ENCODE peak calls at places on chromosome 6, in ten cellular contexts. T is small intestine; O is CD8-positive, alpha-beta T cell; N is tibial artery; B is H9; G is mesendoderm; Y is kidney; I is Caco-2; C is Peyer's patch; A is right cardiac atrium. Q is an unnamed sample.

GRCh38 chr6:19024737-19025136 is 637.6 kb downstream of the RNF144B start:
- DNase-seq in T (peak; percentile 57), O (no peak), N (no peak), B (peak; percentile 61), G (peak; percentile 83), Y (no peak), I (peak; percentile 36), C (no peak), A (no peak), Q (no peak)

GRCh38 chr6:150622941-150623874 is 23.5 kb downstream of the PLEKHG1 start:
- DNase-seq in T (no peak), O (no peak), N (no peak), B (no peak), G (no peak), Y (no peak), I (no peak), C (no peak), A (no peak), Q (peak; percentile 24)

GRCh38 chr6:26571592-26572296 is 25.0 kb upstream of the ABT1 start:
- DNase-seq in T (peak; percentile 85), O (peak; percentile 42), N (peak; percentile 52), B (peak; percentile 83), G (peak; percentile 97), Y (no peak), I (peak; percentile 73), C (peak; percentile 55), A (peak; percentile 60), Q (peak; percentile 74)

GRCh38 chr6:24273471-24273870 is 84.4 kb downstream of the DCDC2 start:
- DNase-seq in T (no peak), O (no peak), N (no peak), B (no peak), G (no peak), Y (no peak), I (no peak), C (no peak), A (no peak), Q (no peak)

GRCh38 chr6:134609862-134610261 is 291.9 kb upstream of the SGK1 start:
- DNase-seq in T (no peak), O (no peak), N (no peak), B (no peak), G (no peak), Y (no peak), I (no peak), C (no peak), A (no peak), Q (no peak)

GRCh38 chr6:128491643-128492206 is 28.7 kb downstream of the PTPRK start:
- DNase-seq in T (peak; percentile 59), O (no peak), N (no peak), B (no peak), G (peak; percentile 60), Y (no peak), I (no peak), C (no peak), A (no peak), Q (no peak)

GRCh38 chr6:56890066-56890465 is 64.8 kb upstream of the BEND6 start:
- DNase-seq in T (no peak), O (no peak), N (no peak), B (no peak), G (no peak), Y (no peak), I (no peak), C (no peak), A (no peak), Q (no peak)

GRCh38 chr6:21694168-21694567 is 100.6 kb downstream of the SOX4 start:
- DNase-seq in T (no peak), O (no peak), N (no peak), B (no peak), G (no peak), Y (no peak), I (no peak), C (no peak), A (no peak), Q (no peak)

GRCh38 chr6:111030008-111031006 is 48.5 kb downstream of the RPF2 start:
- DNase-seq in T (peak; percentile 16), O (no peak), N (no peak), B (no peak), G (no peak), Y (no peak), I (peak; percentile 42), C (no peak), A (peak; percentile 75), Q (no peak)

GRCh38 chr6:122995930-122996796 is at the start of gene CLVS2:
- DNase-seq in T (no peak), O (no peak), N (no peak), B (peak; percentile 78), G (peak; percentile 85), Y (peak; percentile 68), I (no peak), C (no peak), A (peak; percentile 40), Q (no peak)

GRCh38 chr6:169445227-169445626 is 191.6 kb upstream of the THBS2 start:
- DNase-seq in T (no peak), O (no peak), N (no peak), B (no peak), G (peak; percentile 8), Y (no peak), I (no peak), C (no peak), A (no peak), Q (no peak)

GRCh38 chr6:113082691-113083090 is 735.6 kb downstream of the RFPL4B start:
- DNase-seq in T (no peak), O (no peak), N (no peak), B (no peak), G (peak; percentile 4), Y (no peak), I (no peak), C (no peak), A (no peak), Q (no peak)

DNA sequence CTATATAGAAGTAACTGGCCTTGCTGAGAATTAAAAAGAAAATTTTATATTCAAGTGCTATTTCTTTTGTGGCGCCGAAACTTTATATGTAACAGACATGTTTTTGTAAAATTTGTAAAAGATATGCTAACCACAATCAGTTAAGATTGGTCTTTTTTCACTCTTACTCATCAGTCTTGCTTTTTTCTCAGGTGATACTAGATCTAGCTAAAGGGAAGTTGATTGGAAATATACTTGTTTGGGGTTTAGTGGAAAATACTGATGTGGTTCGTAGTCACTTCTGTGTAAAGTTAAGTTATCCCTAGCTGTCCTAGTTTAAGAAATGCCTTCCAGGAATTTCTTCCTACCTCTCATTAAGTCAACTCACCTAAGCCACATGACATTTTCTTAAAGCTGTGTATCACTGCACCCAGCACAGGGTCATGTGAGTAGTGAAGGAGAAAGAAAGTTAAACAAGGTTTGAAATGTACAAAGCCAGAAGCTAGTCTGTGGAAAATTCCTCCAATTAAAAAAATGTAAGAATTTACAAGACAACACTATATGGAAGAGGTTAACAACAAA is 16.3 kb downstream of the RTN4IP1 start:
- DNase-seq in T (no peak), O (no peak), N (no peak), B (no peak), G (no peak), Y (no peak), I (no peak), C (no peak), A (no peak), Q (no peak)
- H3K4me1 ChIP-seq in T (no peaks in the 10 kb centered on the region), O (no peaks in the 10 kb centered on the region), N (no peaks in the 10 kb centered on the region), B (peaks cover 13% of the 10 kb centered on the region), G (peaks cover 2% of the 10 kb centered on the region), Y (no peaks in the 10 kb centered on the region), I (peaks cover 9% of the 10 kb centered on the region), C (no peaks in the 10 kb centered on the region), A (no peaks in the 10 kb centered on the region), Q (no peaks in the 10 kb centered on the region)

DNA sequence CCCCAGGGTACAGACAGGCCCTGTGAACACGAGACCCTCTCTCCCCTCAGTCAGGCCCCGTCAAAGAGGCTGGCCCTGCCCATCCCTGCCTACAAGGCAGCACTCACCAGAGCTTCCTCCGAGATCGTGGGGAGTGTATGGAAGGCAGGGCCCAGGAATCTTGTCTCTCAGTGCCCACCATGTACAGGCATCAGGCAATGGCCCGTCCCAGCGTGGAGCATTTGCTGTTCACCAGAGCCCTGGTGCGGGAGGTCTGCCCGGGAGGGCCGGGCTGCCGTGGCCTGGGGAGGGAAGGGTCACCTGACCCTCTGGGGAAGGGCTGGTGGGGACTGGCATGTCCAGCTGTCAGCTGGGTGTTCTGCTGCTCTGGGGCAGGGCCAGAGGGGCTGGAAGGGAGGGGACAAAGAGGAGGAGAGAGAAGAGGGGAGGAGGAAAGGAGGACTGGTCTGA is at the start of gene IP6K3:
- DNase-seq in T (no peak), O (no peak), N (no peak), B (no peak), G (no peak), Y (no peak), I (no peak), C (no peak), A (peak; percentile 83), Q (no peak)
- H3K4me1 ChIP-seq in T (no peaks in the 10 kb centered on the region), O (no peaks in the 10 kb centered on the region), N (peaks cover 10% of the 10 kb centered on the region), B (peaks cover 8% of the 10 kb centered on the region), G (peaks cover 8% of the 10 kb centered on the region), Y (peaks cover 18% of the 10 kb centered on the region), I (peaks cover 27% of the 10 kb centered on the region), C (no peaks in the 10 kb centered on the region), A (no peaks in the 10 kb centered on the region), Q (no peaks in the 10 kb centered on the region)

GRCh38 chr6:108564178-108564577 is 3.5 kb downstream of the FOXO3 start:
- DNase-seq in T (no peak), O (no peak), N (no peak), B (no peak), G (no peak), Y (no peak), I (no peak), C (no peak), A (no peak), Q (no peak)

GRCh38 chr6:108565893-108566292 is 5.2 kb downstream of the FOXO3 start:
- DNase-seq in T (peak; percentile 79), O (no peak), N (peak; percentile 77), B (no peak), G (no peak), Y (no peak), I (no peak), C (no peak), A (no peak), Q (no peak)

GRCh38 chr6:108568101-108568500 is 7.4 kb downstream of the FOXO3 start:
- DNase-seq in T (no peak), O (no peak), N (no peak), B (no peak), G (no peak), Y (no peak), I (no peak), C (no peak), A (no peak), Q (no peak)

GRCh38 chr6:108565091-108565766 is 4.5 kb downstream of the FOXO3 start:
- DNase-seq in T (peak; percentile 55), O (no peak), N (no peak), B (no peak), G (no peak), Y (no peak), I (no peak), C (no peak), A (no peak), Q (no peak)

DNA sequence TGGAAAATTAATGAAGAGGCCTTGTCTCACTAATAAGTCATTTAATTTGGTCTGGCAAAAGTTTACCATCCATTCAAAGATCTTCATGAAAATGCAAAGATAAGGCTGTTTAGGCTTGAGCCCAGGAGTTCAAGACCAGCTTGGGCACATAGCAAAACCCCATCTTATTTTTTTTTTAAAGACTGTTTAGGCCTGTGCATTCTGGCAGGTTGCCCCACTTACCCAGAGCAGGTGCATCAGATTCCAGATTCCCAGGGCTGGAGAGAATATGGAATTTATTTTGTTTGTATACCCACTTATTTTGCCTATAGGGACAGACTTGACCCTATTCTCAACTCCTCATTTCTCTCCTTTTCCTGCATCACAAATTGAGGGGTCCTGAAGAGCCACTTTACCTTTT is 5.7 kb downstream of the FOXO3 start:
- DNase-seq in T (no peak), O (no peak), N (no peak), B (no peak), G (no peak), Y (no peak), I (no peak), C (no peak), A (no peak), Q (no peak)
- H3K4me1 ChIP-seq in T (peaks cover 5% of the 10 kb centered on the region), O (peaks cover 44% of the 10 kb centered on the region), N (peaks cover 64% of the 10 kb centered on the region), B (no peaks in the 10 kb centered on the region), G (peaks cover 4% of the 10 kb centered on the region), Y (peaks cover 18% of the 10 kb centered on the region), I (peaks cover 12% of the 10 kb centered on the region), C (peaks cover 14% of the 10 kb centered on the region), A (peaks cover 16% of the 10 kb centered on the region), Q (peaks cover 32% of the 10 kb centered on the region)

GRCh38 chr6:37531026-37531425 is 31.3 kb upstream of the CCDC167 start:
- DNase-seq in T (no peak), O (no peak), N (no peak), B (no peak), G (no peak), Y (no peak), I (no peak), C (no peak), A (no peak), Q (no peak)
- H3K4me1 ChIP-seq in T (no peaks in the 10 kb centered on the region), O (peaks cover 7% of the 10 kb centered on the region), N (peaks cover 8% of the 10 kb centered on the region), B (no peaks in the 10 kb centered on the region), G (no peaks in the 10 kb centered on the region), Y (peaks cover 2% of the 10 kb centered on the region), I (no peaks in the 10 kb centered on the region), C (peaks cover 6% of the 10 kb centered on the region), A (peaks cover 3% of the 10 kb centered on the region), Q (no peaks in the 10 kb centered on the region)

Q was measured in naive thymus-derived CD4-positive, alpha-beta T cell.